ENCODE peak calls at places on chromosomes 12 and 14, in five cellular contexts. One of them, this sample, is unnamed.

GRCh38 chr12:25583545-25583944 is 30.5 kb upstream of the LMNTD1 start:
- DNase-seq in pons: peak; percentile 38
- DNase-seq in EH: no peak
- DNase-seq in T-helper 2 cell treated with Interferon-gamma antibody and Interleukin-4, amounts not matched to agents 5 μg/mL and 100 μg/mL, for 36 hours: no peak
- DNase-seq in left kidney: peak; percentile 35
- DNase-seq in this sample: no peak

GRCh38 chr12:122032570-122032969 is 10.9 kb downstream of the BCL7A start:
- DNase-seq in pons: no peak
- DNase-seq in EH: no peak
- DNase-seq in T-helper 2 cell treated with Interferon-gamma antibody and Interleukin-4, amounts not matched to agents 5 μg/mL and 100 μg/mL, for 36 hours: no peak
- DNase-seq in left kidney: no peak
- DNase-seq in this sample: no peak

GRCh38 chr12:124774054-124774461 is 89.6 kb downstream of the SCARB1 start:
- DNase-seq in pons: peak; percentile 45
- DNase-seq in EH: no peak
- DNase-seq in T-helper 2 cell treated with Interferon-gamma antibody and Interleukin-4, amounts not matched to agents 5 μg/mL and 100 μg/mL, for 36 hours: peak; percentile 40
- DNase-seq in left kidney: no peak
- DNase-seq in this sample: no peak

GRCh38 chr14:67487937-67488893 is at the start of gene TMEM229B:
- DNase-seq in pons: peak; percentile 51
- DNase-seq in EH: peak; percentile 35
- DNase-seq in T-helper 2 cell treated with Interferon-gamma antibody and Interleukin-4, amounts not matched to agents 5 μg/mL and 100 μg/mL, for 36 hours: peak; percentile 80
- DNase-seq in left kidney: no peak
- DNase-seq in this sample: no peak

GRCh38 chr12:24270965-24271364 is 321.5 kb upstream of the SOX5 start:
- DNase-seq in pons: no peak
- DNase-seq in EH: no peak
- DNase-seq in T-helper 2 cell treated with Interferon-gamma antibody and Interleukin-4, amounts not matched to agents 5 μg/mL and 100 μg/mL, for 36 hours: no peak
- DNase-seq in left kidney: no peak
- DNase-seq in this sample: no peak

GRCh38 chr12:106673151-106673550 is 90.3 kb downstream of the RFX4 start:
- DNase-seq in pons: no peak
- DNase-seq in EH: no peak
- DNase-seq in T-helper 2 cell treated with Interferon-gamma antibody and Interleukin-4, amounts not matched to agents 5 μg/mL and 100 μg/mL, for 36 hours: no peak
- DNase-seq in left kidney: peak; percentile 45
- DNase-seq in this sample: no peak

GRCh38 chr12:92356405-92356804 is 210.8 kb upstream of the BTG1 start:
- DNase-seq in pons: no peak
- DNase-seq in EH: no peak
- DNase-seq in T-helper 2 cell treated with Interferon-gamma antibody and Interleukin-4, amounts not matched to agents 5 μg/mL and 100 μg/mL, for 36 hours: no peak
- DNase-seq in left kidney: no peak
- DNase-seq in this sample: no peak

GRCh38 chr14:105909046-105909827 is 382.9 kb downstream of the TMEM121 start:
- DNase-seq in pons: no peak
- DNase-seq in EH: no peak
- DNase-seq in T-helper 2 cell treated with Interferon-gamma antibody and Interleukin-4, amounts not matched to agents 5 μg/mL and 100 μg/mL, for 36 hours: no peak
- DNase-seq in left kidney: no peak
- DNase-seq in this sample: no peak

GRCh38 chr12:24960222-24960855 is 11.4 kb upstream of the BCAT1 start:
- DNase-seq in pons: peak; percentile 28
- DNase-seq in EH: peak; percentile 72
- DNase-seq in T-helper 2 cell treated with Interferon-gamma antibody and Interleukin-4, amounts not matched to agents 5 μg/mL and 100 μg/mL, for 36 hours: peak; percentile 51
- DNase-seq in left kidney: peak; percentile 47
- DNase-seq in this sample: no peak

GRCh38 chr12:58539295-58539694 is 381.0 kb downstream of the LRIG3 start:
- DNase-seq in pons: no peak
- DNase-seq in EH: no peak
- DNase-seq in T-helper 2 cell treated with Interferon-gamma antibody and Interleukin-4, amounts not matched to agents 5 μg/mL and 100 μg/mL, for 36 hours: no peak
- DNase-seq in left kidney: no peak
- DNase-seq in this sample: no peak

GRCh38 chr14:94897092-94897491 is 127.2 kb upstream of the GSC start:
- DNase-seq in pons: no peak
- DNase-seq in EH: peak; percentile 5
- DNase-seq in T-helper 2 cell treated with Interferon-gamma antibody and Interleukin-4, amounts not matched to agents 5 μg/mL and 100 μg/mL, for 36 hours: no peak
- DNase-seq in left kidney: no peak
- DNase-seq in this sample: no peak

GRCh38 chr14:92922883-92923743 is at the start of gene CHGA:
- DNase-seq in pons: no peak
- DNase-seq in EH: peak; percentile 54
- DNase-seq in T-helper 2 cell treated with Interferon-gamma antibody and Interleukin-4, amounts not matched to agents 5 μg/mL and 100 μg/mL, for 36 hours: peak; percentile 38
- DNase-seq in left kidney: peak; percentile 93
- DNase-seq in this sample: no peak

GRCh38 chr12:4855121-4855924 is 54.4 kb upstream of the KCNA1 start:
- DNase-seq in pons: peak; percentile 92
- DNase-seq in EH: peak; percentile 81
- DNase-seq in T-helper 2 cell treated with Interferon-gamma antibody and Interleukin-4, amounts not matched to agents 5 μg/mL and 100 μg/mL, for 36 hours: peak; percentile 46
- DNase-seq in left kidney: peak; percentile 93
- DNase-seq in this sample: no peak

GRCh38 chr12:34598851-34599529 is 576.7 kb downstream of the ALG10 start:
- DNase-seq in pons: no peak
- DNase-seq in EH: no peak
- DNase-seq in T-helper 2 cell treated with Interferon-gamma antibody and Interleukin-4, amounts not matched to agents 5 μg/mL and 100 μg/mL, for 36 hours: no peak
- DNase-seq in left kidney: no peak
- DNase-seq in this sample: peak; percentile 33

GRCh38 chr14:102988054-102988453 is 65.6 kb downstream of the AMN start:
- DNase-seq in pons: no peak
- DNase-seq in EH: peak; percentile 8
- DNase-seq in T-helper 2 cell treated with Interferon-gamma antibody and Interleukin-4, amounts not matched to agents 5 μg/mL and 100 μg/mL, for 36 hours: no peak
- DNase-seq in left kidney: no peak
- DNase-seq in this sample: no peak

GRCh38 chr12:53078425-53079225 is 565 bp downstream of the SPRYD3 start:
- DNase-seq in pons: peak; percentile 36
- DNase-seq in EH: no peak
- DNase-seq in T-helper 2 cell treated with Interferon-gamma antibody and Interleukin-4, amounts not matched to agents 5 μg/mL and 100 μg/mL, for 36 hours: no peak
- DNase-seq in left kidney: no peak
- DNase-seq in this sample: no peak

GRCh38 chr12:11580125-11580751 is 69.2 kb upstream of the ETV6 start:
- DNase-seq in pons: peak; percentile 45
- DNase-seq in EH: peak; percentile 98
- DNase-seq in T-helper 2 cell treated with Interferon-gamma antibody and Interleukin-4, amounts not matched to agents 5 μg/mL and 100 μg/mL, for 36 hours: no peak
- DNase-seq in left kidney: no peak
- DNase-seq in this sample: no peak

GRCh38 chr14:74019743-74020142 is 594 bp downstream of the BBOF1 start:
- DNase-seq in pons: peak; percentile 14
- DNase-seq in EH: peak; percentile 74
- DNase-seq in T-helper 2 cell treated with Interferon-gamma antibody and Interleukin-4, amounts not matched to agents 5 μg/mL and 100 μg/mL, for 36 hours: no peak
- DNase-seq in left kidney: peak; percentile 25
- DNase-seq in this sample: no peak

GRCh38 chr14:56199095-56199975 is 81.1 kb downstream of the PELI2 start:
- DNase-seq in pons: peak; percentile 43
- DNase-seq in EH: peak; percentile 99
- DNase-seq in T-helper 2 cell treated with Interferon-gamma antibody and Interleukin-4, amounts not matched to agents 5 μg/mL and 100 μg/mL, for 36 hours: no peak
- DNase-seq in left kidney: peak; percentile 27
- DNase-seq in this sample: no peak

GRCh38 chr12:124341645-124342069 is 46.8 kb downstream of the RFLNA start:
- DNase-seq in pons: no peak
- DNase-seq in EH: no peak
- DNase-seq in T-helper 2 cell treated with Interferon-gamma antibody and Interleukin-4, amounts not matched to agents 5 μg/mL and 100 μg/mL, for 36 hours: no peak
- DNase-seq in left kidney: no peak
- DNase-seq in this sample: no peak

GRCh38 chr12:53325539-53326061 is 4.2 kb upstream of the AAAS start:
- DNase-seq in pons: peak; percentile 87
- DNase-seq in EH: peak; percentile 24
- DNase-seq in T-helper 2 cell treated with Interferon-gamma antibody and Interleukin-4, amounts not matched to agents 5 μg/mL and 100 μg/mL, for 36 hours: peak; percentile 15
- DNase-seq in left kidney: peak; percentile 82
- DNase-seq in this sample: peak; percentile 77

GRCh38 chr14:81388236-81388801 is 11.8 kb downstream of the STON2 start:
- DNase-seq in pons: peak; percentile 54
- DNase-seq in EH: no peak
- DNase-seq in T-helper 2 cell treated with Interferon-gamma antibody and Interleukin-4, amounts not matched to agents 5 μg/mL and 100 μg/mL, for 36 hours: no peak
- DNase-seq in left kidney: peak; percentile 65
- DNase-seq in this sample: no peak

GRCh38 chr12:120363274-120363855 is 5.6 kb downstream of the MSI1 start:
- DNase-seq in pons: no peak
- DNase-seq in EH: no peak
- DNase-seq in T-helper 2 cell treated with Interferon-gamma antibody and Interleukin-4, amounts not matched to agents 5 μg/mL and 100 μg/mL, for 36 hours: no peak
- DNase-seq in left kidney: no peak
- DNase-seq in this sample: no peak

GRCh38 chr12:93358058-93358457 is 19.7 kb upstream of the NUDT4 start:
- DNase-seq in pons: no peak
- DNase-seq in EH: no peak
- DNase-seq in T-helper 2 cell treated with Interferon-gamma antibody and Interleukin-4, amounts not matched to agents 5 μg/mL and 100 μg/mL, for 36 hours: no peak
- DNase-seq in left kidney: no peak
- DNase-seq in this sample: no peak

GRCh38 chr12:64392221-64392620 is 1.7 kb upstream of the C12orf56 start:
- DNase-seq in pons: peak; percentile 46
- DNase-seq in EH: peak; percentile 56
- DNase-seq in T-helper 2 cell treated with Interferon-gamma antibody and Interleukin-4, amounts not matched to agents 5 μg/mL and 100 μg/mL, for 36 hours: no peak
- DNase-seq in left kidney: peak; percentile 60
- DNase-seq in this sample: no peak

GRCh38 chr14:31336646-31337045 is 83.7 kb downstream of the HEATR5A start:
- DNase-seq in pons: no peak
- DNase-seq in EH: peak; percentile 41
- DNase-seq in T-helper 2 cell treated with Interferon-gamma antibody and Interleukin-4, amounts not matched to agents 5 μg/mL and 100 μg/mL, for 36 hours: no peak
- DNase-seq in left kidney: peak; percentile 10
- DNase-seq in this sample: no peak

GRCh38 chr12:124992874-124993567 is 424 bp upstream of the BRI3BP start:
- DNase-seq in pons: peak; percentile 56
- DNase-seq in EH: peak; percentile 7
- DNase-seq in T-helper 2 cell treated with Interferon-gamma antibody and Interleukin-4, amounts not matched to agents 5 μg/mL and 100 μg/mL, for 36 hours: peak; percentile 85
- DNase-seq in left kidney: peak; percentile 93
- DNase-seq in this sample: no peak

GRCh38 chr12:88243886-88244491 is 101.9 kb downstream of the TMTC3 start:
- DNase-seq in pons: no peak
- DNase-seq in EH: peak; percentile 75
- DNase-seq in T-helper 2 cell treated with Interferon-gamma antibody and Interleukin-4, amounts not matched to agents 5 μg/mL and 100 μg/mL, for 36 hours: no peak
- DNase-seq in left kidney: no peak
- DNase-seq in this sample: no peak

GRCh38 chr14:80959448-80960006 is 4.1 kb downstream of the TSHR start:
- DNase-seq in pons: peak; percentile 58
- DNase-seq in EH: no peak
- DNase-seq in T-helper 2 cell treated with Interferon-gamma antibody and Interleukin-4, amounts not matched to agents 5 μg/mL and 100 μg/mL, for 36 hours: peak; percentile 76
- DNase-seq in left kidney: peak; percentile 5
- DNase-seq in this sample: no peak

GRCh38 chr12:100493371-100494012 is 19.8 kb downstream of the NR1H4 start:
- DNase-seq in pons: no peak
- DNase-seq in EH: no peak
- DNase-seq in T-helper 2 cell treated with Interferon-gamma antibody and Interleukin-4, amounts not matched to agents 5 μg/mL and 100 μg/mL, for 36 hours: no peak
- DNase-seq in left kidney: no peak
- DNase-seq in this sample: no peak

GRCh38 chr14:103185051-103186027 is 62.1 kb downstream of the TNFAIP2 start:
- DNase-seq in pons: peak; percentile 15
- DNase-seq in EH: peak; percentile 41
- DNase-seq in T-helper 2 cell treated with Interferon-gamma antibody and Interleukin-4, amounts not matched to agents 5 μg/mL and 100 μg/mL, for 36 hours: no peak
- DNase-seq in left kidney: peak; percentile 72
- DNase-seq in this sample: peak; percentile 26